ENCODE peak calls at places on chromosomes 3 and 15, in four cellular contexts. I is CD8-positive, alpha-beta memory T cell; L is stimulated activated effector memory CD8-positive, alpha-beta T cell treated with anti-CD3 and anti-CD28 coated beads, Interleukin-12 subunit alpha, Interleukin-12 subunit beta, amount 100 ng/mL, for 72 hours; V is foreskin fibroblast. Y is an unnamed sample.

GRCh38 chr3:124984754-124985153 is 50.2 kb upstream of the MUC13 start:
- DNase-seq in I (no peak), L (no peak), V (no peak), Y (no peak)

GRCh38 chr15:56371495-56372147 is 6.4 kb downstream of the TEX9 start:
- DNase-seq in I (no peak), L (no peak), V (no peak), Y (no peak)

GRCh38 chr3:12993022-12993622 is 80.1 kb downstream of the IQSEC1 start:
- DNase-seq in I (peak; percentile 46), L (no peak), V (peak; percentile 28), Y (no peak)

GRCh38 chr15:60787737-60788513 is 309.0 kb upstream of the ICE2 start:
- DNase-seq in I (peak; percentile 54), L (peak; percentile 61), V (peak; percentile 47), Y (no peak)

GRCh38 chr3:99536555-99537314 is 101.7 kb upstream of the COL8A1 start:
- DNase-seq in I (no peak), L (no peak), V (peak; percentile 35), Y (no peak)

GRCh38 chr15:101318147-101318809 is 23.2 kb upstream of the SNRPA1 start:
- DNase-seq in I (peak; percentile 13), L (no peak), V (no peak), Y (no peak)

GRCh38 chr3:136994772-136995516 is 37.2 kb downstream of the IL20RB start:
- DNase-seq in I (no peak), L (no peak), V (peak; percentile 91), Y (no peak)

GRCh38 chr15:29343229-29343628 is 73.6 kb upstream of the NSMCE3 start:
- DNase-seq in I (no peak), L (no peak), V (no peak), Y (no peak)

GRCh38 chr3:31947671-31948091 is 33.4 kb downstream of the OSBPL10 start:
- DNase-seq in I (no peak), L (no peak), V (peak; percentile 37), Y (no peak)

GRCh38 chr3:43953814-43954241 is 263.1 kb downstream of the ABHD5 start:
- DNase-seq in I (no peak), L (no peak), V (peak; percentile 79), Y (no peak)

GRCh38 chr3:101243285-101244211 is 76.8 kb downstream of the IMPG2 start:
- DNase-seq in I (no peak), L (peak; percentile 52), V (peak; percentile 64), Y (no peak)

GRCh38 chr3:11803977-11804903 is 42.4 kb downstream of the TAMM41 start:
- DNase-seq in I (peak; percentile 55), L (peak; percentile 52), V (peak; percentile 68), Y (peak; percentile 12)

GRCh38 chr3:154943981-154944380 is 136.1 kb upstream of the MME start:
- DNase-seq in I (no peak), L (no peak), V (peak; percentile 59), Y (no peak)

GRCh38 chr3:10238330-10238995 is 9.8 kb upstream of the TATDN2 start:
- DNase-seq in I (peak; percentile 67), L (no peak), V (no peak), Y (peak; percentile 27)

GRCh38 chr3:194351952-194352536 is 916 bp upstream of the CPN2 start:
- DNase-seq in I (no peak), L (no peak), V (no peak), Y (no peak)

GRCh38 chr15:57652481-57652880 is 54.0 kb upstream of the POLR2M start:
- DNase-seq in I (no peak), L (no peak), V (no peak), Y (no peak)

GRCh38 chr3:52120576-52121458 is 33.4 kb downstream of the POC1A start:
- DNase-seq in I (no peak), L (no peak), V (peak; percentile 49), Y (no peak)

GRCh38 chr3:179005213-179005612 is 66.4 kb downstream of the ZMAT3 start:
- DNase-seq in I (no peak), L (no peak), V (no peak), Y (no peak)

GRCh38 chr15:100902436-100903190 is 16.5 kb upstream of the LRRK1 start:
- DNase-seq in I (no peak), L (no peak), V (peak; percentile 89), Y (no peak)

GRCh38 chr3:13229291-13229949 is 156.2 kb upstream of the IQSEC1 start:
- DNase-seq in I (no peak), L (no peak), V (no peak), Y (no peak)

GRCh38 chr3:21779909-21780308 is 28.9 kb upstream of the ZNF385D start:
- DNase-seq in I (no peak), L (no peak), V (peak; percentile 43), Y (no peak)

GRCh38 chr3:134885877-134886621 is 91.0 kb downstream of the EPHB1 start:
- DNase-seq in I (no peak), L (no peak), V (peak; percentile 52), Y (no peak)

GRCh38 chr15:39788108-39788507 is 5.5 kb upstream of the FSIP1 start:
- DNase-seq in I (no peak), L (no peak), V (peak; percentile 44), Y (no peak)

GRCh38 chr15:50854594-50855490 is 53.6 kb upstream of the AP4E1 start:
- DNase-seq in I (no peak), L (no peak), V (peak; percentile 54), Y (no peak)

GRCh38 chr3:120162400-120162799 is 68.2 kb upstream of the GSK3B start:
- DNase-seq in I (no peak), L (no peak), V (peak; percentile 86), Y (no peak)

GRCh38 chr3:14328422-14328821 is 74.0 kb upstream of the SLC6A6 start:
- DNase-seq in I (no peak), L (no peak), V (no peak), Y (no peak)

GRCh38 chr15:55334371-55334770 is 15.3 kb downstream of the PIGB start:
- DNase-seq in I (no peak), L (no peak), V (no peak), Y (no peak)

GRCh38 chr3:191696356-191696755 is 235.4 kb downstream of the PYDC2 start:
- DNase-seq in I (no peak), L (no peak), V (no peak), Y (no peak)

GRCh38 chr15:25176991-25177954 is 222.5 kb downstream of the SNRPN start:
- DNase-seq in I (no peak), L (no peak), V (no peak), Y (peak; percentile 1)

GRCh38 chr3:139745831-139746230 is 68.1 kb upstream of the NMNAT3 start:
- DNase-seq in I (no peak), L (no peak), V (peak; percentile 48), Y (no peak)

GRCh38 chr15:49290204-49290603 is 120.2 kb downstream of the GALK2 start:
- DNase-seq in I (no peak), L (no peak), V (no peak), Y (no peak)

GRCh38 chr15:20355256-20355868 is 186.2 kb downstream of the GOLGA6L6 start:
- DNase-seq in I (peak; percentile 44), L (no peak), V (no peak), Y (no peak)

GRCh38 chr15:100060276-100060926 is 281.4 kb downstream of the ADAMTS17 start:
- DNase-seq in I (no peak), L (no peak), V (no peak), Y (no peak)

GRCh38 chr3:179015551-179016020 is 56.0 kb downstream of the ZMAT3 start:
- DNase-seq in I (peak; percentile 69), L (peak; percentile 81), V (peak; percentile 87), Y (peak; percentile 60)